ENCODE peak calls at places on chromosomes 11 and 22, in ten cellular contexts. E is astrocyte, G is PC-3, K is GM23248, B is mesendoderm, J is mammary epithelial cell, C is kidney, S is fibroblast of lung, R is endodermal cell, H is MM.1S. I is an unnamed sample. For H3K36me3, the result is how much of the 10 kb centered on the place peaks cover.

GRCh38 chr11:78202733-78203167 is 14.0 kb downstream of the USP35 start:
- DNase-seq in S (no peak), B (no peak), G (no peak), K (no peak), C (no peak), H (peak), J (no peak), E (no peak), R (no peak), I (no peak)

GRCh38 chr22:47218671-47219070 is 456.2 kb downstream of the TBC1D22A start:
- DNase-seq in K (no peak), R (peak), G (no peak), B (no peak), J (no peak), S (no peak), C (no peak), E (no peak), H (no peak), I (no peak)

GRCh38 chr11:115928811-115929210 is 424.6 kb upstream of the CADM1 start:
- DNase-seq in H (no peak), R (no peak), K (no peak), S (no peak), J (no peak), E (no peak), C (no peak), G (no peak), B (no peak), I (no peak)

GRCh38 chr22:44192098-44192810 is 11.5 kb downstream of the PARVG start:
- DNase-seq in K (peak), S (peak), J (peak), C (peak), H (peak), G (peak), B (peak), R (peak), E (no peak), I (no peak)

GRCh38 chr11:112877561-112877960 is 83.7 kb upstream of the NCAM1 start:
- DNase-seq in H (no peak), R (peak), B (peak), E (no peak), K (no peak), C (no peak), J (no peak), S (no peak), G (no peak), I (no peak)

GRCh38 chr11:66386171-66387069 is 14.9 kb upstream of the SLC29A2 start:
- DNase-seq in B (peak), G (peak), S (peak), E (peak), K (peak), J (peak), C (peak), R (peak), H (peak), I (peak)

GRCh38 chr11:116895053-116895757 is 57.8 kb upstream of the APOA1 start:
- DNase-seq in B (peak), C (no peak), S (peak), J (no peak), R (peak), K (no peak), H (no peak), E (no peak), G (no peak), I (no peak)

GRCh38 chr11:68998390-68998911 is 14.6 kb downstream of the MRGPRF start:
- DNase-seq in C (peak), K (peak), G (peak), J (no peak), B (no peak), H (no peak), R (no peak), S (peak), E (no peak), I (no peak)

GRCh38 chr11:114115406-114116054 is 56.0 kb downstream of the ZBTB16 start:
- DNase-seq in R (peak), K (no peak), S (no peak), E (no peak), G (no peak), B (peak), C (peak), H (no peak), J (no peak), I (no peak)

GRCh38 chr11:64729851-64730382 is 6.9 kb upstream of the NRXN2 start:
- DNase-seq in K (peak), C (peak), J (no peak), E (no peak), B (peak), H (peak), R (peak), S (no peak), G (peak), I (peak)

GRCh38 chr11:77152846-77153245 is 24.8 kb downstream of the MYO7A start:
- DNase-seq in K (no peak), B (no peak), E (peak), C (peak), J (no peak), S (peak), R (no peak), H (no peak), G (no peak), I (peak)

GRCh38 chr22:37663521-37664140 is 5.1 kb downstream of the PDXP start:
- DNase-seq in S (peak), C (no peak), R (no peak), K (no peak), J (no peak), H (no peak), G (no peak), B (no peak), E (no peak), I (no peak)

GRCh38 chr22:37661160-37661924 is 2.8 kb downstream of the PDXP start:
- DNase-seq in C (no peak), H (no peak), K (peak), G (peak), S (peak), R (peak), E (peak), J (peak), B (peak), I (peak)

GRCh38 chr11:110094298-110095073 is 1.3 kb downstream of the ZC3H12C start:
- DNase-seq in G (no peak), C (no peak), J (no peak), S (no peak), E (no peak), B (no peak), K (no peak), R (no peak), H (no peak), I (no peak)

GRCh38 chr11:110096369-110096976 is 3.3 kb downstream of the ZC3H12C start:
- DNase-seq in E (no peak), S (no peak), C (no peak), G (peak), K (no peak), J (no peak), R (no peak), B (no peak), H (no peak), I (no peak)

GRCh38 chr11:110093407-110094297 is 460 bp downstream of the ZC3H12C start:
- DNase-seq in J (peak), H (peak), K (peak), E (peak), G (peak), C (peak), S (peak), B (peak), R (peak), I (peak)

GRCh38 chr11:110097459-110098012 is 4.3 kb downstream of the ZC3H12C start:
- DNase-seq in K (no peak), B (no peak), G (no peak), C (no peak), S (peak), E (no peak), R (no peak), H (no peak), J (peak), I (no peak)

GRCh38 chr11:110095554-110095953 is 2.4 kb downstream of the ZC3H12C start:
- DNase-seq in H (no peak), K (peak), J (peak), B (no peak), S (no peak), R (no peak), C (no peak), E (no peak), G (peak), I (no peak)
- H3K4me3 ChIP-seq in H (no peak), K (peak), J (peak), B (no peak), S (no peak), R (peak), C (no peak), E (no peak), G (peak), I (no peak)

GRCh38 chr22:17778412-17778976 is 4.2 kb upstream of the BID start:
- DNase-seq in E (no peak), K (no peak), H (no peak), C (no peak), S (no peak), B (no peak), J (no peak), G (no peak), R (no peak), I (no peak)
- H3K9ac ChIP-seq in E (no peak), K (no peak), H (no peak), C (no peak), S (no peak), B (no peak), J (no peak), G (no peak), R (no peak), I (no peak)

GRCh38 chr11:47551086-47551485 is 1.8 kb downstream of the CELF1 start:
- DNase-seq in G (peak), K (peak), E (no peak), B (peak), H (peak), C (no peak), S (peak), R (no peak), J (peak), I (peak)

GRCh38 chr11:47550288-47551052 is 2.5 kb downstream of the CELF1 start:
- DNase-seq in H (no peak), J (no peak), S (peak), C (no peak), R (no peak), K (peak), E (no peak), B (no peak), G (no peak), I (peak)

GRCh38 chr11:47552581-47553416 is at the start of gene CELF1:
- DNase-seq in C (peak), R (peak), S (peak), J (peak), K (peak), G (peak), E (peak), B (peak), H (peak), I (peak)

GRCh38 chr11:47553417-47553746 is 450 bp upstream of the CELF1 start:
- DNase-seq in R (no peak), J (no peak), E (no peak), S (no peak), C (no peak), G (no peak), H (no peak), K (peak), B (no peak), I (no peak)

DNA sequence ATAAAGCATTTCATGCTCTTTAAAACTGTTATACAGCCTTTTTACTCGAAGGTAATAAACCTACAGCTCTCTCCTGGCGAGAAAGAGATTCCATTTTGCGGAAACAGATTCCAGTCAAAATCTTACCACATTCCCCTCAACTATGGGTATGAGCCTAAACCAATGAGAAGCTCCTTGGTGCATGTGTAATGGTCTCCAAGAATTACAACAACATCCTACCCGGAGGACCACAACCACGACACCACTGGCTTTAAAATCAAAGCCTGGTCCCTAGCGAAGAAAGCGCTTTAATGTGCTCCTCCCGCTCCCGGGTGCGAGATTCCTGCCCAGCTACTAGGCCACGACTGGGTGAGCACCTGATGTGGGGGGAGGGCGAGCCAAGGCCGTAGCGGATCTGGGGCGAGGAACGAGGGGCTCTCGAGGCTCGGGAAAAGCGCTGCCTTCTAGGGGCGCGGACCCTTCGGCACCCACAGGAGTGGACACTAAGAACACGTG is 799 bp downstream of the CELF1 start:
- DNase-seq in E (peak), J (peak), K (peak), B (peak), C (peak), G (peak), S (peak), H (peak), R (peak), I (peak)
- H3K36me3 ChIP-seq in E (under half), J (under half), K (under half), B (under half), C (under half), G (under half), S (under half), H (under half), R (under half), I (under half)

GRCh38 chr11:120130991-120131760 is 6.7 kb downstream of the TRIM29 start:
- DNase-seq in J (no peak), K (no peak), G (no peak), E (no peak), S (no peak), H (no peak), C (peak), B (no peak), R (peak), I (no peak)
- H3K4me3 ChIP-seq in J (no peak), K (no peak), G (no peak), E (no peak), S (no peak), H (no peak), C (no peak), B (no peak), R (no peak), I (no peak)

GRCh38 chr11:119663279-119663678 is 65.7 kb downstream of the NECTIN1 start:
- DNase-seq in H (no peak), E (no peak), C (no peak), J (no peak), R (no peak), S (no peak), B (peak), G (no peak), K (no peak), I (no peak)
- H3K9ac ChIP-seq in H (no peak), E (no peak), C (no peak), J (no peak), R (peak), S (no peak), B (no peak), G (no peak), K (no peak), I (no peak)